ENCODE peak calls at places on chromosomes 5 and 9, in five cellular contexts. T is H1, G is H9, Q is neuronal stem cell, O is trophoblast cell. Y is an unnamed sample.

GRCh38 chr9:38389313-38389712 is 3.2 kb upstream of the ALDH1B1 start:
- DNase-seq in T (no peak), O (no peak), G (no peak), Q (no peak), Y (peak)

GRCh38 chr5:53481887-53482716 is 1.7 kb downstream of the FST start:
- DNase-seq in T (no peak), G (peak), O (peak), Q (peak), Y (peak)

GRCh38 chr5:96124589-96124988 is 162.9 kb upstream of the ELL2 start:
- DNase-seq in G (no peak), T (no peak), Q (no peak), O (no peak), Y (no peak)

GRCh38 chr5:170508036-170508435 is 4.2 kb downstream of the KCNIP1 start:
- DNase-seq in O (no peak), T (no peak), G (no peak), Q (no peak), Y (no peak)

GRCh38 chr5:151740958-151741373 is 17.5 kb downstream of the ATOX1 start:
- DNase-seq in G (no peak), T (no peak), O (no peak), Q (no peak), Y (peak)

GRCh38 chr9:120833311-120833710 is 9.4 kb downstream of the PSMD5 start:
- DNase-seq in O (no peak), G (no peak), T (no peak), Q (no peak), Y (no peak)

GRCh38 chr9:107989544-107989943 is 500.0 kb upstream of the KLF4 start:
- DNase-seq in Q (no peak), O (peak), G (no peak), T (no peak), Y (peak)

GRCh38 chr5:147822686-147823491 is 8.6 kb downstream of the SPINK1 start:
- DNase-seq in T (peak), G (peak), Q (peak), O (peak), Y (peak)

GRCh38 chr9:77304543-77304942 is 127.2 kb downstream of the VPS13A start:
- DNase-seq in Q (no peak), T (no peak), O (no peak), G (no peak), Y (no peak)

GRCh38 chr9:69582544-69583297 is 89.5 kb downstream of the APBA1 start:
- DNase-seq in O (no peak), T (no peak), G (peak), Q (no peak), Y (peak)

GRCh38 chr5:93191016-93191415 is 390.0 kb downstream of the NR2F1-AS1 start:
- DNase-seq in T (no peak), Q (peak), O (no peak), G (no peak), Y (no peak)

GRCh38 chr5:93192683-93193082 is 388.3 kb downstream of the NR2F1-AS1 start:
- DNase-seq in Q (no peak), T (no peak), O (no peak), G (no peak), Y (no peak)

GRCh38 chr5:93193756-93194155 is 387.3 kb downstream of the NR2F1-AS1 start:
- DNase-seq in G (no peak), O (no peak), Q (peak), T (no peak), Y (peak)

GRCh38 chr5:93191426-93191825 is 389.6 kb downstream of the NR2F1-AS1 start:
- DNase-seq in T (no peak), G (no peak), Q (no peak), O (no peak), Y (peak)

GRCh38 chr5:93192107-93192506 is 388.9 kb downstream of the NR2F1-AS1 start:
- DNase-seq in Q (no peak), T (no peak), O (peak), G (no peak), Y (peak)
- H2BK12ac ChIP-seq in Q (no peak), T (no peak), O (no peak), G (no peak), Y (no peak)

DNA sequence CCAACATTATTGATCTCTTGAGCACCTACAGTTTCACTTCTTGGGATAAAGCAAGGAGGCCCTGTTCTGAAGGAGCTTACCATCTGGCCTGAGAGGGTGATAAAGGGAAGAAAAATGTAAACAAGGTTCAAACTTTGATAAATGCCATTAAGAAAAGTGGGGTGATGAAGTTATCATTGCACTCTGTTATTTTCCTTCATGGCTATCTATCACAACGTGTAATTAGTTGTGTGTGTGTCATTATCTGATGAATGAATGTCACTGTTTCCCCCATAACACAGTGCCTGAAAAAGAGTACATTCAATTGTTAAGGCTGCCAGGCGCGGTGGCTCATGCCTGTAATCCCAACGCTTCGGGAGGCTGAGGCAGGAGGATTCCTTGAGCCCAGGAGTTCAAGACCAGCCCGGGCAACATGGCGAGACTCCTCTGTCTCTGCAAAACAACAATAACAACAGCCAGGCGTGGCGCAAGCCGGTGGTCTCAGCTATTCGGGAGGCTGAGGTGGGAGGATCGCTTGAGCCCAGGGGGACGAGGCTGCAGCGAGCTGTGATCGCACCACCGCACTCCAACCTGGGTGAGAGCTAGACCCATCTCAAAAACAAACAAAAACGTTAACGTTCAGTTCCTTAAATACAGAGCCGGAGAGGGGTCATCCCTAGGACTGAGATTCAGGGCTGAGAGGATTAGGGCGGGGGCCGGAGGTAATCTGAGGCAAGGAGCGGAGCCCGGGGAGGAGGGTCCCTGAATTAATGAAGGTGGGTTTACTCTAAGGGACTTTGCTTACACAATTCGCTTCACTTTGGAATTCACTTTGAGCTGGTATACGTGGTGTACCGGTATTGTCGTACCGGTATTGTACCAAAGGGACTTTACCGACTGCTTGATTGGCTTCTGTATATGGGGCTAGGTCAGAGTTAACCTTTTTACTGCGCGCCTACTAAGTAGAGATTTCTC is 917 bp downstream of the NHP2 start:
- DNase-seq in O (no peak), G (no peak), Q (no peak), T (no peak), Y (peak)
- H2AFZ ChIP-seq in O (no peak), G (no peak), Q (peak), T (no peak), Y (no peak)

GRCh38 chr9:86488345-86488744 is 134.1 kb upstream of the TUT7 start:
- DNase-seq in G (no peak), Q (no peak), T (no peak), O (no peak), Y (no peak)
- H2BK12ac ChIP-seq in G (no peak), Q (no peak), T (no peak), O (peak), Y (no peak)

GRCh38 chr5:32612134-32612888 is 27.0 kb downstream of the SUB1 start:
- DNase-seq in O (peak), Q (no peak), G (no peak), T (no peak), Y (peak)

GRCh38 chr5:32618962-32619361 is 33.6 kb downstream of the SUB1 start:
- DNase-seq in O (no peak), T (no peak), G (no peak), Q (no peak), Y (no peak)

GRCh38 chr5:32613050-32613672 is 27.8 kb downstream of the SUB1 start:
- DNase-seq in O (peak), G (peak), T (peak), Q (peak), Y (peak)
- H2AFZ ChIP-seq in O (no peak), G (no peak), T (no peak), Q (no peak), Y (no peak)

DNA sequence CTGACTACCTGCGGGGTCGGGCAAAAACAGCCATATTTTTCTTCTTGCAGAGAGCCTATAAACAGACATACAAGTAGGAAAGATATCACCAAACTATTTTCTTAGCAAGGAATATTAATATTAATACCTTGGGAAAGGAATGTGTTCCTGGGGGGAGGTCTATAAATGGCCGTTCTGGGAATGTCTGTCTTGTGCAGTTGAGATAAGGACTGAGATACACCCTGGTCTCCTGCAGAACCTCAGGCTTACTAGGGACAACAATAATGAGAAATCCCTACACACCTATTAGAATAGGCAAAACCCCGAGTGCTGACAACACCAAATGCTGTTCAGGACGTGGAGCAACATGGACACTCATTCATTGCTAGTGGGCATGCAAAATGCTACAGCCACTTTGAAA is 297.2 kb downstream of the DRD1 start:
- DNase-seq in T (no peak), Q (no peak), O (no peak), G (no peak), Y (no peak)
- H2BK12ac ChIP-seq in T (no peak), Q (no peak), O (no peak), G (no peak), Y (no peak)

DNA sequence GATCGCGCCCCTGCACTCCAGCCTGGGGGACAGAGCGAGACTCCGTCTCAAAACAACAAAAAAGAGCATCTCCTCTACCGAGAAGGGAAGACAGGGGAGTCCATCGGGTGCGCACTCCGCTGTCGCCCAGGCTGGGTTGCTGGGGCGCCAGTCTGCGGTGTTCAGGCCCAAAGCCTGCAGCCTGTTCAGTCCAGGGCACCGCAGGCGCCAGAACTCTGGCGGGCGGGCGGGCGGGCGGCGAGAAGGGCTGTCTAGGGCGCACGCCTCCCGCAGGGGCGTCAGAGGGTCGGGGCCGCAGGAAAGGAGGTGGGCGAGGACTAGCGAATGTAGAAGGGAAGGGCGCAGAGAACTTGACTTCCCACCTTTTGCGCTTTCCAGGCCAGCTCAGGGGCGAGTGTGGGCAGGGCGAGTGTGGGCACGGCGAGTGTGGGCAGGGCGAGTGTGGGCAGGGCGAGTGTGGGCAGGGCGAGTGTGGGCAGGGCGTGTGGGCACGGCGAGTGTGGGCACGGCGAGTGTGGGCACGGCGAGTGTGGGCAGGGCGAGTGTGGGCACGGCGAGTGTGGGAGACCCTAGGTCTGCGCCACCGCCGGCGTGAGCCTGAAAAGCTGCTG is 10.5 kb downstream of the PROP1 start:
- DNase-seq in G (no peak), T (no peak), Q (no peak), O (no peak), Y (no peak)
- H2AFZ ChIP-seq in G (no peak), T (peak), Q (no peak), O (no peak), Y (no peak)

DNA sequence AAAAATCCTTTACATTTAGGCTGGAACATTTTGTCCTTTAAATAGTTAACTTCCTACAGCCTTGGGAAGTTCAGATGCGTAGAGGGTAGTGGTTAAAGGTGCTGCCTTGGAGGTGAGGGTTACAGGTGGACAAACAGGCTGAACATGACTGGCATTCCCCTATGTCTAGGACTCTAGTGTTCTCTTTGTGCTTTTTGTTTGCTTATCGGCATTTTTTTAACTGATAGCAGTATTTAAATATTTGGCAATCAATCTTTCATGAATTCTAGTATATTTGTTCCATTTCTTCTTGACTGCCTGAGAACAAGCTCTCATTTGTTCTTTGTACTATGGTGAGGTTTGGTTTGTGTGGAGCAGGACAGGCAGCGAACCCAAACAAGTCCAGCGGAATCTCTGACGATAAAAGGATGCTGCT is 307.6 kb downstream of the CTNND2 start:
- DNase-seq in G (no peak), Q (no peak), T (no peak), O (peak), Y (no peak)
- H2BK12ac ChIP-seq in G (no peak), Q (no peak), T (no peak), O (no peak), Y (no peak)

GRCh38 chr9:136244776-136245193 is 827 bp downstream of the QSOX2 start:
- DNase-seq in Q (no peak), O (no peak), G (no peak), T (no peak), Y (no peak)
- H2AFZ ChIP-seq in Q (peak), O (peak), G (no peak), T (no peak), Y (peak)

DNA sequence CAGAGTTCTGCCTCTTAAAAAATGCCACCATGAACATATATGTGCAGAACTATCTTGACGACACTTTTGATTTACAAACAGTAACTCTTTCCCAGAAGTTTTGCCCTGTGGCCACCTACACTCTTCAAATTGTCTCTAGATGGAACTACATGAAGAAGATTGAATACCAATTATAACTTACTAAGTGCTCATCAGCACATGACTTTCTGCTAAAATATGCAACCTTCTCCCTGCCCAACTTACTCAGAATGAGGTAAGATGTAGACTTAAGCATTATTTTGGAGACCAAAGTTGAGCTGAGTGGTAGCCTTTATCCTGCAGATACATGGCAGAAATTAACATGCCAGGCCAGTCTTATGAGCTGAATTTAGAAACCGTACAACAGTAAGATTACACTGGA is 105.4 kb downstream of the SEMA5A start:
- DNase-seq in O (peak), T (no peak), Q (no peak), G (no peak), Y (peak)
- H2BK12ac ChIP-seq in O (no peak), T (no peak), Q (no peak), G (no peak), Y (no peak)

DNA sequence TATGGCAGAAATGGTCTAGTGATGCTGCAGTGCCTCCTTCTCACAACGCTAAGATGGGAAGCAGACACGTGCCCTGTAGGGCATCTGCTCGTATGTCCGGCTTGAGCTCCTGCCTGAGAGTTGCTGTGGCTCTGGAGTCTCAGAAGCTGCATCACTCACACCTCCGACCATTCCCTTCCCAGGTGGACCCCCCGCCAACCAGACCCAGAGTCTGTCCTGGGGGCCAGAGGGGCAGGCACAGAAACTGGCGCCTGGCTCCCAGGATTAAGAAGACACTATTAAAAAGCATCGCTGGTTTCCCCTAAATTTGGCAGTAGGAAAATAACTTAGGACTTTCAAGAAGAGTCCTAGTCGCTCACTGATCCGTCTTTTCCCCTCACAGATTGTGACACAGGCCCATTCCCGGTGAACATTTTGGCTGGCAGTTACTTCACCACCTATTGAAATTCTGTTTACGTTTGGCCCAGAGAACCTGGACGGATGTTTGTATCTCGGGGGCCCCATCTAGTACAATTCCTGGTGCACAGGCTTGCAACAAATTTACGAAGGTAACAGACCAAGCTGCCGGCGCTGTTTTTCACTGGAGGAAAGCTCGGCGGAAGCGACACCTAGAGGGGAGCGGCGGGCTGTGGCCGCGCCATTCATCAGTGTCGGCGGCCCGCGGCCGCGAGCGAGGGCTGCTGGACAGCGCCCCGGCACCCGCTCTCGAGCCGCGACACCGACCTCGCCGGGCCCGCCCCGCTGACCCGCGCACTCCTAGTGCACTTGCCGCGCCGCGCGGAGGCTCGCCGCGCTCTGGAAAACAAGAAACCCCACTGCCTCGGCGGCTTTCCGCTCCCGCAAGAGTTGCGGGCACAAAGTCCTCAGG is 1.6 kb downstream of the FSTL4 start:
- DNase-seq in G (peak), O (peak), Q (peak), T (no peak), Y (peak)
- H2AFZ ChIP-seq in G (no peak), O (no peak), Q (peak), T (peak), Y (no peak)